ENCODE peak calls at places on chromosomes 16 and 17, in nine cellular contexts. L is coronary artery; S is Kasumi-1; H is stimulated activated CD4-positive, alpha-beta T cell treated with anti-CD3 and anti-CD28 coated beads, Interleukin-1b, Interleukin-23, amount 100 ng/mL, for 1 hour; Y is amniotic stem cell; O is NCI-H446; I is immature natural killer cell; P is cardiac muscle cell; T is stimulated activated CD8-positive, alpha-beta memory T cell treated with anti-CD3 and anti-CD28 coated beads, Interleukin-15, amount 100 ng/mL, for 4 hours. E is an unnamed sample.

GRCh38 chr17:13563916-13564315 is 37.8 kb downstream of the HS3ST3A1 start:
- DNase-seq in L (no peak), S (no peak), H (no peak), Y (no peak), O (no peak), I (no peak), P (peak), T (no peak), E (no peak)

GRCh38 chr17:4108397-4108796 is 34.4 kb downstream of the ZZEF1 start:
- DNase-seq in L (no peak), S (no peak), H (no peak), Y (no peak), O (no peak), I (no peak), P (no peak), T (no peak), E (no peak)

GRCh38 chr17:48014603-48015037 is 23.0 kb downstream of the COPZ2 start:
- DNase-seq in L (no peak), S (no peak), H (no peak), Y (no peak), O (no peak), I (no peak), P (no peak), T (no peak), E (no peak)

GRCh38 chr17:57366558-57367351 is 110.4 kb downstream of the MSI2 start:
- DNase-seq in L (no peak), S (no peak), H (no peak), Y (no peak), O (peak), I (no peak), P (no peak), T (no peak), E (no peak)

GRCh38 chr16:85178596-85178995 is 66.3 kb upstream of the CIBAR2 start:
- DNase-seq in L (no peak), S (no peak), H (no peak), Y (no peak), O (no peak), I (no peak), P (no peak), T (no peak), E (no peak)

GRCh38 chr17:79835470-79835899 is 3.8 kb downstream of the CBX4 start:
- DNase-seq in L (no peak), S (no peak), H (no peak), Y (no peak), O (no peak), I (no peak), P (no peak), T (no peak), E (no peak)

GRCh38 chr17:4634981-4635380 is 6.5 kb downstream of the ALOX15 start:
- DNase-seq in L (no peak), S (no peak), H (no peak), Y (no peak), O (no peak), I (no peak), P (no peak), T (no peak), E (no peak)

GRCh38 chr17:73586921-73587680 is 57.1 kb downstream of the SDK2 start:
- DNase-seq in L (no peak), S (no peak), H (no peak), Y (no peak), O (no peak), I (no peak), P (no peak), T (no peak), E (no peak)

GRCh38 chr16:86429663-86430062 is 80.7 kb upstream of the FOXF1 start:
- DNase-seq in L (no peak), S (no peak), H (no peak), Y (no peak), O (no peak), I (no peak), P (no peak), T (no peak), E (no peak)

GRCh38 chr17:57408064-57408811 is 151.9 kb downstream of the MSI2 start:
- DNase-seq in L (no peak), S (no peak), H (no peak), Y (no peak), O (no peak), I (no peak), P (no peak), T (no peak), E (no peak)

GRCh38 chr17:74295625-74296547 is 21.9 kb downstream of the DNAI2 start:
- DNase-seq in L (no peak), S (no peak), H (no peak), Y (no peak), O (no peak), I (no peak), P (peak), T (no peak), E (no peak)

GRCh38 chr17:66830451-66830850 is 4.5 kb upstream of the CACNG5 start:
- DNase-seq in L (no peak), S (no peak), H (no peak), Y (no peak), O (no peak), I (no peak), P (no peak), T (no peak), E (no peak)

GRCh38 chr16:22250522-22250921 is 44.4 kb downstream of the EEF2K start:
- DNase-seq in L (no peak), S (no peak), H (no peak), Y (no peak), O (no peak), I (no peak), P (peak), T (no peak), E (no peak)

GRCh38 chr16:78230832-78231231 is 131.4 kb downstream of the WWOX start:
- DNase-seq in L (no peak), S (no peak), H (no peak), Y (no peak), O (no peak), I (no peak), P (peak), T (no peak), E (no peak)

GRCh38 chr17:17853811-17854527 is 17.2 kb upstream of the SREBF1 start:
- DNase-seq in L (no peak), S (no peak), H (no peak), Y (no peak), O (no peak), I (no peak), P (no peak), T (no peak), E (no peak)

GRCh38 chr17:81400154-81400938 is 5.1 kb downstream of the BAHCC1 start:
- DNase-seq in L (no peak), S (peak), H (no peak), Y (no peak), O (no peak), I (no peak), P (peak), T (no peak), E (no peak)

GRCh38 chr17:7045492-7046126 is 1.7 kb upstream of the SLC16A11 start:
- DNase-seq in L (no peak), S (peak), H (no peak), Y (peak), O (peak), I (peak), P (peak), T (no peak), E (no peak)

GRCh38 chr17:44604149-44605115 is 47.1 kb downstream of the FZD2 start:
- DNase-seq in L (no peak), S (no peak), H (no peak), Y (no peak), O (no peak), I (no peak), P (no peak), T (no peak), E (no peak)

GRCh38 chr17:52025231-52025630 is 133.3 kb downstream of the CA10 start:
- DNase-seq in L (no peak), S (no peak), H (no peak), Y (no peak), O (no peak), I (no peak), P (no peak), T (no peak), E (no peak)

GRCh38 chr17:75418523-75419050 is 13.1 kb upstream of the GRB2 start:
- DNase-seq in L (no peak), S (peak), H (no peak), Y (no peak), O (no peak), I (no peak), P (no peak), T (no peak), E (no peak)

GRCh38 chr17:63834431-63835166 is 7.1 kb upstream of the FTSJ3 start:
- DNase-seq in L (peak), S (peak), H (peak), Y (no peak), O (peak), I (peak), P (peak), T (no peak), E (no peak)

GRCh38 chr16:86772671-86773338 is 194.5 kb downstream of the FOXL1 start:
- DNase-seq in L (no peak), S (no peak), H (no peak), Y (peak), O (no peak), I (no peak), P (peak), T (no peak), E (no peak)

GRCh38 chr17:27155866-27156265 is 138.0 kb upstream of the WSB1 start:
- DNase-seq in L (no peak), S (no peak), H (no peak), Y (no peak), O (no peak), I (no peak), P (no peak), T (no peak), E (no peak)

GRCh38 chr16:46911038-46911437 is 26.9 kb downstream of the GPT2 start:
- DNase-seq in L (no peak), S (no peak), H (no peak), Y (no peak), O (no peak), I (no peak), P (no peak), T (no peak), E (no peak)

GRCh38 chr17:58081641-58082340 is 1.4 kb upstream of the DYNLL2 start:
- DNase-seq in L (no peak), S (no peak), H (no peak), Y (no peak), O (no peak), I (no peak), P (no peak), T (no peak), E (no peak)

GRCh38 chr16:1362807-1363206 is 11.1 kb downstream of the GNPTG start:
- DNase-seq in L (no peak), S (no peak), H (no peak), Y (no peak), O (no peak), I (no peak), P (no peak), T (no peak), E (no peak)

E was measured in smooth muscle cell of the brain vasculature.